ENCODE peak calls at places on chromosomes 12 and 14, in six cellular contexts. O is fibroblast of lung, S is uterus, W is left ventricle myocardium inferior, B is GM23248, I is IMR-90. J is an unnamed sample.

GRCh38 chr14:47626151-47627035 is 49.0 kb downstream of the MDGA2 start:
- DNase-seq in O (no peak), I (no peak), W (no peak), B (no peak), S (no peak), J (no peak)

GRCh38 chr14:67079836-67080235 is 109.4 kb upstream of the GARIN2 start:
- DNase-seq in W (no peak), O (no peak), S (no peak), I (no peak), B (no peak), J (no peak)

GRCh38 chr14:68853749-68854148 is 60.9 kb upstream of the ZFP36L1 start:
- DNase-seq in B (no peak), I (no peak), O (no peak), W (no peak), S (no peak), J (no peak)

GRCh38 chr12:64400041-64400440 is 4.2 kb upstream of the XPOT start:
- DNase-seq in O (peak; percentile 66), W (no peak), I (peak; percentile 68), B (peak; percentile 45), S (no peak), J (peak; percentile 32)

GRCh38 chr14:56081139-56081538 is 37.1 kb upstream of the PELI2 start:
- DNase-seq in W (no peak), O (peak; percentile 26), I (peak; percentile 11), S (no peak), B (peak; percentile 60), J (no peak)

GRCh38 chr14:52008136-52008535 is 18.8 kb downstream of the RTRAF start:
- DNase-seq in S (no peak), I (no peak), W (no peak), B (no peak), O (no peak), J (no peak)

GRCh38 chr12:1668833-1669543 is 21.9 kb upstream of the ADIPOR2 start:
- DNase-seq in O (peak; percentile 76), W (peak; percentile 66), B (no peak), S (no peak), I (no peak), J (no peak)

GRCh38 chr12:117209626-117210025 is 19.4 kb upstream of the FBXO21 start:
- DNase-seq in I (no peak), W (no peak), S (no peak), B (no peak), O (no peak), J (no peak)

GRCh38 chr12:55296469-55296868 is at the start of gene OR6C6:
- DNase-seq in W (no peak), B (no peak), O (no peak), S (no peak), I (no peak), J (no peak)

GRCh38 chr12:104672096-104672445 is 215.3 kb downstream of the CHST11 start:
- DNase-seq in I (no peak), W (no peak), B (no peak), S (no peak), O (no peak), J (no peak)

GRCh38 chr12:107400686-107401447 is 284.7 kb upstream of the PWP1 start:
- DNase-seq in W (no peak), I (peak; percentile 32), S (no peak), B (peak; percentile 76), O (peak; percentile 27), J (no peak)

GRCh38 chr12:87266305-87266704 is 762.9 kb downstream of the C12orf50 start:
- DNase-seq in W (no peak), B (peak; percentile 21), S (no peak), O (no peak), I (no peak), J (no peak)

GRCh38 chr14:103031956-103032355 is 25.4 kb downstream of the CDC42BPB start:
- DNase-seq in W (no peak), B (peak; percentile 39), O (no peak), I (no peak), S (no peak), J (no peak)

GRCh38 chr14:91284791-91285548 is 40.5 kb upstream of the GPR68 start:
- DNase-seq in I (no peak), O (no peak), W (no peak), B (peak; percentile 44), S (peak; percentile 65), J (no peak)

GRCh38 chr14:92647499-92648279 is 100.7 kb downstream of the LGMN start:
- DNase-seq in W (no peak), I (peak; percentile 59), B (peak; percentile 87), S (no peak), O (peak; percentile 31), J (no peak)

GRCh38 chr14:43184540-43184939 is 1322.5 kb downstream of the FSCB start:
- DNase-seq in W (no peak), O (no peak), I (no peak), S (no peak), B (no peak), J (no peak)

GRCh38 chr12:106302401-106303201 is at the start of gene TCP11L2:
- DNase-seq in S (peak; percentile 88), W (peak; percentile 92), O (peak; percentile 73), B (peak; percentile 94), I (peak; percentile 58), J (peak; percentile 87)

GRCh38 chr14:73142216-73142615 is 5.9 kb downstream of the PSEN1 start:
- DNase-seq in B (no peak), I (no peak), S (no peak), W (no peak), O (no peak), J (no peak)

GRCh38 chr12:11872055-11872454 is 198.7 kb upstream of the BCL2L14 start:
- DNase-seq in I (no peak), W (no peak), O (no peak), S (no peak), B (no peak), J (no peak)

GRCh38 chr14:105841022-105842009 is 314.9 kb downstream of the TMEM121 start:
- DNase-seq in B (no peak), O (no peak), W (no peak), I (no peak), S (no peak), J (no peak)

GRCh38 chr14:105838591-105839424 is 312.4 kb downstream of the TMEM121 start:
- DNase-seq in B (no peak), O (no peak), I (no peak), W (no peak), S (no peak), J (no peak)

GRCh38 chr14:105842105-105842504 is 315.7 kb downstream of the TMEM121 start:
- DNase-seq in S (no peak), I (no peak), W (no peak), B (no peak), O (no peak), J (no peak)

GRCh38 chr14:105839425-105840265 is 313.3 kb downstream of the TMEM121 start:
- DNase-seq in W (no peak), B (no peak), I (no peak), O (no peak), S (no peak), J (no peak)

GRCh38 chr14:105840266-105841021 is 314.1 kb downstream of the TMEM121 start:
- DNase-seq in I (no peak), B (no peak), S (no peak), O (no peak), W (no peak), J (no peak)
- H3K9me3 ChIP-seq in I (peaks cover 76% of the 10 kb centered on the region), B (no peaks in the 10 kb centered on the region), S (no peaks in the 10 kb centered on the region), O (no peaks in the 10 kb centered on the region), W (no peaks in the 10 kb centered on the region), J (no peaks in the 10 kb centered on the region)

GRCh38 chr14:101323111-101323510 is 238.2 kb upstream of the DIO3 start:
- DNase-seq in B (no peak), W (no peak), I (no peak), S (no peak), O (no peak), J (no peak)

GRCh38 chr14:101315802-101316296 is 245.4 kb upstream of the DIO3 start:
- DNase-seq in S (no peak), I (no peak), W (no peak), O (no peak), B (no peak), J (no peak)

GRCh38 chr14:101322223-101322622 is 239.1 kb upstream of the DIO3 start:
- DNase-seq in W (no peak), B (no peak), S (no peak), O (no peak), I (no peak), J (no peak)

GRCh38 chr14:101320386-101320785 is 240.9 kb upstream of the DIO3 start:
- DNase-seq in O (no peak), B (no peak), W (no peak), S (no peak), I (no peak), J (no peak)

DNA sequence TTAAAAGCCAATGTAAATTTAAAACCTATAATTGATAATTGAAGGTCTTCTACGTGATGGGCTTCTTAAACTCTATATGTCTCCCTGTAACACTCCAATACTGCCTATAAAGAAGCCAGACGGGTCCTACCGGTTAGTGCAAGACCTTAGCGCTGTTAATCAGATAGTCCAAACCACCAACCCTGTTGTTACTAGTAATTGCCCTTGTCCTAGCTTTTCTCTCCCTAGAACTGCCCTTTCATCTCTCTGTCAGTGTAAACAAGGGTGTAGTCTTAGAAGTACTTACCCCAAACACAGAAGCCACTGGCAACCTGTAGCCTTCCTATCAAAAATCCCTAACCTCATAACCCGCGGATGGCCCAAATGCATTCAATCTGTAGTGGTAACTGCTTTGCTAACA is 243.0 kb upstream of the DIO3 start:
- DNase-seq in W (no peak), I (no peak), S (no peak), B (no peak), O (no peak), J (no peak)
- H3K9me3 ChIP-seq in W (peaks cover 38% of the 10 kb centered on the region), I (peaks cover 11% of the 10 kb centered on the region), S (no peaks in the 10 kb centered on the region), B (no peaks in the 10 kb centered on the region), O (no peaks in the 10 kb centered on the region), J (peaks cover 3% of the 10 kb centered on the region)

DNA sequence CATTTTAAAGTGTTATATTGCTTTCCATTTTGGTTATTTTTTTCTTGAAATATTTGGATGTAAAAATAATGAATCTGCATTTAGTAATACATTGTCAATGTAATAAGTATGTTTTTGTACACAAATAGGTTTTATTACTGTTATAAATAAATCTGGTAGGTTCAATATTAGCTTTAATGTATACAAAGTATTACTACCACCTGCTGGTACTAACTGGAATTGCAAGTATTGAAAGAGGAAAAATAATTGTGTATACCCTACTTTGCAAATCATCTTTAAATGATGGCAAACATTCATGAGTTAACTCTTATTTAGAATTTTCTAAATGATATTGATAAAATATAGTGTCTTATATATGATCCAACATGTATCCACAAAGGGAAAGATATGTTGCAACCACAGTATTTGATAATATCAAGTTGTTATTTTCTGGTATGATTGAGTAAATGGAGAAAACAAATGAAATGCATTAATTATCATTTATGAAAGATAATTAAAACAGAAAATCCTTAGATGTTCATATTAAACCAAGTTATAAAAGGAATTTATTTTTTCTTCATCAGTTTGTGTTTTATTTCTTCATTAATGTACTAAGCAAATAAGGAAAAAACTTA is 3.2 kb downstream of the OR4K2 start:
- DNase-seq in O (peak; percentile 4), B (peak; percentile 11), W (no peak), S (no peak), I (no peak), J (no peak)
- H3K9me3 ChIP-seq in O (no peaks in the 10 kb centered on the region), B (no peaks in the 10 kb centered on the region), W (peaks cover 8% of the 10 kb centered on the region), S (no peaks in the 10 kb centered on the region), I (peaks cover 16% of the 10 kb centered on the region), J (no peaks in the 10 kb centered on the region)

DNA sequence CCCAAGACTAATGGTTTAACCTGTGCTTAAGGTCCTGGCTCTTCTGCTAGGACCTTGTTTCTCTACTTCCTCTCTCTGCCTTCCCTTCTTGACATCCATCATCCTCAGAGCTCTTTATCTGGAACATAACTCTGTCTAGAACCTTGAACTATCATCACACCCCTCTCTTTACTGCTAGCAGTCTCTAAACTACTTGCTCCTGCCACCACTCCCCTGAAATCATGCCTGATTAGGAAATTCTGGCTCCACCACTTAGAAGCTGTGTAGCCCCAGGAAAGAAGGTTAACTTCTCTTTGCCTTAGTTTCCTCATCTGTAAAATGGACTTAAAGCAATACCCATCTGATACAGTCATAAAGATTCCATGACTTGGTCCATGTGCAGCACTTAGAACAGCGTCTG is 9.1 kb downstream of the SLC38A1 start:
- DNase-seq in I (no peak), O (no peak), B (no peak), S (no peak), W (no peak), J (no peak)
- H3K9me3 ChIP-seq in I (no peaks in the 10 kb centered on the region), O (no peaks in the 10 kb centered on the region), B (no peaks in the 10 kb centered on the region), S (no peaks in the 10 kb centered on the region), W (no peaks in the 10 kb centered on the region), J (no peaks in the 10 kb centered on the region)

J was measured in T-helper 17 cell.